ENCODE peak calls at places on chromosomes 3 and 15, in eight cellular contexts. D, F, A, N, G, V, S and Z are unnamed samples.

GRCh38 chr3:125357032-125357658 is 18.0 kb downstream of the ZNF148 start:
- DNase-seq in D (peak), F (peak), A (peak), N (no peak), G (no peak), V (peak), S (peak), Z (no peak)

GRCh38 chr15:64006642-64007041 is 39.6 kb downstream of the DAPK2 start:
- DNase-seq in D (no peak), F (no peak), A (no peak), N (no peak), G (no peak), V (no peak), S (no peak), Z (no peak)

GRCh38 chr3:124463234-124463633 is 267.0 kb upstream of the UMPS start:
- DNase-seq in D (no peak), F (no peak), A (no peak), N (no peak), G (no peak), V (no peak), S (no peak), Z (no peak)

GRCh38 chr3:195411831-195412230 is 31.0 kb downstream of the ACAP2 start:
- DNase-seq in D (peak), F (no peak), A (no peak), N (no peak), G (no peak), V (no peak), S (no peak), Z (no peak)

GRCh38 chr3:104856743-104857142 is 510.0 kb upstream of the ALCAM start:
- DNase-seq in D (no peak), F (no peak), A (no peak), N (peak), G (peak), V (no peak), S (no peak), Z (no peak)

GRCh38 chr3:19065027-19065426 is 83.3 kb upstream of the KCNH8 start:
- DNase-seq in D (no peak), F (no peak), A (no peak), N (no peak), G (peak), V (no peak), S (no peak), Z (no peak)

GRCh38 chr15:54150255-54150654 is 172.0 kb downstream of the UNC13C start:
- DNase-seq in D (no peak), F (no peak), A (no peak), N (no peak), G (no peak), V (no peak), S (no peak), Z (no peak)

GRCh38 chr3:35383719-35384555 is 255.4 kb upstream of the ARPP21 start:
- DNase-seq in D (peak), F (no peak), A (no peak), N (no peak), G (no peak), V (no peak), S (no peak), Z (no peak)

GRCh38 chr3:12471228-12471627 is 13.1 kb upstream of the TSEN2 start:
- DNase-seq in D (no peak), F (no peak), A (peak), N (no peak), G (peak), V (no peak), S (no peak), Z (no peak)

GRCh38 chr15:68334661-68335124 is 57.1 kb downstream of the FEM1B start:
- DNase-seq in D (peak), F (no peak), A (no peak), N (no peak), G (no peak), V (no peak), S (no peak), Z (no peak)

GRCh38 chr3:195003006-195003892 is 267.7 kb downstream of the XXYLT1 start:
- DNase-seq in D (no peak), F (no peak), A (no peak), N (no peak), G (no peak), V (no peak), S (no peak), Z (no peak)

GRCh38 chr3:64166584-64167155 is 58.6 kb downstream of the PRICKLE2 start:
- DNase-seq in D (peak), F (no peak), A (no peak), N (no peak), G (peak), V (no peak), S (no peak), Z (no peak)

GRCh38 chr3:2301361-2301760 is 202.7 kb downstream of the CNTN4 start:
- DNase-seq in D (no peak), F (no peak), A (no peak), N (no peak), G (no peak), V (no peak), S (no peak), Z (no peak)

GRCh38 chr3:170977911-170978310 is 48.6 kb downstream of the SLC2A2 start:
- DNase-seq in D (peak), F (no peak), A (no peak), N (no peak), G (no peak), V (no peak), S (no peak), Z (no peak)

GRCh38 chr3:12818773-12819172 is 22.3 kb downstream of the CAND2 start:
- DNase-seq in D (no peak), F (no peak), A (no peak), N (no peak), G (no peak), V (no peak), S (no peak), Z (no peak)

GRCh38 chr15:49094923-49095322 is 48.7 kb upstream of the SECISBP2L start:
- DNase-seq in D (peak), F (no peak), A (no peak), N (no peak), G (no peak), V (no peak), S (no peak), Z (no peak)

GRCh38 chr15:40564591-40565332 is at the start of gene CCDC32:
- DNase-seq in D (peak), F (peak), A (peak), N (peak), G (peak), V (peak), S (peak), Z (peak)

GRCh38 chr3:32423956-32424558 is 32.4 kb downstream of the CMTM7 start:
- DNase-seq in D (no peak), F (no peak), A (peak), N (no peak), G (no peak), V (no peak), S (no peak), Z (no peak)

GRCh38 chr3:172320468-172320867 is 127.8 kb downstream of the GHSR start:
- DNase-seq in D (no peak), F (no peak), A (no peak), N (no peak), G (no peak), V (no peak), S (no peak), Z (no peak)

GRCh38 chr3:76954412-76954811 is 85.5 kb upstream of the ROBO2 start:
- DNase-seq in D (no peak), F (no peak), A (no peak), N (no peak), G (no peak), V (no peak), S (no peak), Z (no peak)

GRCh38 chr15:59366368-59367021 is 6.2 kb downstream of the MYO1E start:
- DNase-seq in D (peak), F (no peak), A (no peak), N (peak), G (no peak), V (no peak), S (no peak), Z (no peak)

GRCh38 chr3:114294940-114295480 is 1.2 kb downstream of the TIGIT start:
- DNase-seq in D (no peak), F (no peak), A (no peak), N (no peak), G (no peak), V (no peak), S (no peak), Z (no peak)

GRCh38 chr3:134579266-134579665 is 71.6 kb downstream of the KY start:
- DNase-seq in D (no peak), F (no peak), A (no peak), N (no peak), G (no peak), V (no peak), S (no peak), Z (no peak)

GRCh38 chr3:66450389-66451022 is 50.3 kb downstream of the LRIG1 start:
- DNase-seq in D (peak), F (no peak), A (no peak), N (no peak), G (no peak), V (no peak), S (no peak), Z (no peak)

GRCh38 chr3:184129012-184129411 is 6.1 kb upstream of the EIF2B5 start:
- DNase-seq in D (peak), F (no peak), A (peak), N (no peak), G (peak), V (peak), S (no peak), Z (no peak)

GRCh38 chr3:102447272-102447671 is 12.5 kb downstream of the ZPLD1 start:
- DNase-seq in D (peak), F (no peak), A (no peak), N (no peak), G (no peak), V (no peak), S (no peak), Z (no peak)

GRCh38 chr3:196218155-196218712 is 1.9 kb downstream of the SLC51A start:
- DNase-seq in D (no peak), F (no peak), A (no peak), N (no peak), G (no peak), V (no peak), S (no peak), Z (no peak)

GRCh38 chr15:53917109-53917508 is 61.1 kb upstream of the UNC13C start:
- DNase-seq in D (no peak), F (no peak), A (no peak), N (no peak), G (no peak), V (no peak), S (no peak), Z (no peak)

GRCh38 chr3:161171113-161171512 is 50.0 kb upstream of the NMD3 start:
- DNase-seq in D (peak), F (no peak), A (no peak), N (no peak), G (no peak), V (no peak), S (no peak), Z (no peak)

GRCh38 chr3:123818324-123818920 is 65.7 kb downstream of the MYLK start:
- DNase-seq in D (peak), F (no peak), A (no peak), N (no peak), G (no peak), V (no peak), S (no peak), Z (no peak)

GRCh38 chr15:77347197-77347596 is 72.7 kb downstream of the PEAK1 start:
- DNase-seq in D (peak), F (no peak), A (no peak), N (no peak), G (peak), V (no peak), S (no peak), Z (no peak)

GRCh38 chr3:51538459-51539290 is at the start of gene RAD54L2:
- DNase-seq in D (peak), F (peak), A (peak), N (peak), G (peak), V (peak), S (peak), Z (no peak)

GRCh38 chr3:182294256-182294655 is 499.0 kb upstream of the ATP11B start:
- DNase-seq in D (peak), F (no peak), A (no peak), N (no peak), G (no peak), V (no peak), S (no peak), Z (no peak)

GRCh38 chr3:131053021-131053420 is 26.3 kb downstream of the NEK11 start:
- DNase-seq in D (no peak), F (no peak), A (no peak), N (no peak), G (no peak), V (no peak), S (no peak), Z (no peak)

GRCh38 chr3:180199396-180199795 is 162.7 kb upstream of the PEX5L start:
- DNase-seq in D (no peak), F (no peak), A (no peak), N (no peak), G (no peak), V (no peak), S (no peak), Z (no peak)

GRCh38 chr15:68444336-68444735 is 12.4 kb upstream of the ITGA11 start:
- DNase-seq in D (no peak), F (no peak), A (no peak), N (no peak), G (no peak), V (no peak), S (no peak), Z (no peak)

GRCh38 chr15:90813796-90814192 is 54.6 kb upstream of the FURIN start:
- DNase-seq in D (no peak), F (no peak), A (peak), N (no peak), G (no peak), V (no peak), S (no peak), Z (no peak)

GRCh38 chr3:33636125-33636855 is 81.8 kb downstream of the CLASP2 start:
- DNase-seq in D (peak), F (no peak), A (peak), N (peak), G (peak), V (peak), S (peak), Z (peak)